ENCODE peak calls at places on chromosome 6, in ten cellular contexts. X is GM06990; E is cardiac muscle cell; L is uterus; O is heart right ventricle; C is pancreas; J is progenitor cell of endocrine pancreas; U is CD8-positive, alpha-beta T cell; B is transverse colon; R is kidney epithelial cell. F is an unnamed sample.

GRCh38 chr6:131831392-131831791 is 23.6 kb downstream of the ENPP1 start:
- DNase-seq in R (no peak), U (no peak), B (no peak), X (no peak), C (no peak), L (no peak), E (no peak), J (no peak), O (no peak), F (no peak)

GRCh38 chr6:106973841-106974336 is 640 bp downstream of the CD24 start:
- DNase-seq in E (peak), C (peak), L (no peak), R (no peak), U (no peak), B (no peak), O (no peak), X (peak), J (no peak), F (no peak)

GRCh38 chr6:130587778-130588520 is 222.1 kb downstream of the TMEM200A start:
- DNase-seq in L (no peak), U (no peak), R (peak), E (no peak), B (no peak), X (no peak), O (no peak), C (no peak), J (no peak), F (no peak)

GRCh38 chr6:44401138-44401537 is 13.6 kb downstream of the CDC5L start:
- DNase-seq in X (no peak), B (no peak), U (no peak), E (no peak), R (no peak), C (no peak), J (no peak), L (no peak), O (no peak), F (no peak)

GRCh38 chr6:36120539-36120938 is 9.8 kb upstream of the MAPK13 start:
- DNase-seq in B (peak), O (no peak), R (no peak), L (no peak), U (peak), X (no peak), E (no peak), J (no peak), C (no peak), F (no peak)

GRCh38 chr6:135537782-135538301 is 40.3 kb upstream of the AHI1 start:
- DNase-seq in B (no peak), E (no peak), C (no peak), O (no peak), X (no peak), L (no peak), U (no peak), J (no peak), R (peak), F (no peak)

GRCh38 chr6:53896237-53896636 is 101.4 kb downstream of the LRRC1 start:
- DNase-seq in R (no peak), J (no peak), E (peak), B (no peak), X (no peak), C (no peak), L (no peak), U (no peak), O (no peak), F (no peak)

GRCh38 chr6:7566617-7567173 is 23.3 kb upstream of the SNRNP48 start:
- DNase-seq in O (no peak), R (no peak), U (no peak), B (no peak), J (no peak), C (no peak), X (no peak), E (no peak), L (no peak), F (no peak)

GRCh38 chr6:24778878-24779277 is 4.1 kb downstream of the GMNN start:
- DNase-seq in E (no peak), U (no peak), B (no peak), X (no peak), C (no peak), J (no peak), L (no peak), R (no peak), O (no peak), F (no peak)

GRCh38 chr6:33329058-33329457 is 11.5 kb upstream of the ZBTB22 start:
- DNase-seq in C (no peak), U (no peak), J (no peak), L (no peak), E (no peak), O (no peak), B (no peak), X (no peak), R (no peak), F (peak)
- TF ChIP-seq CTCF in C (no peak), U (no peak), J (no peak), L (no peak), E (no peak), O (no peak), B (no peak), X (no peak), R (no peak), F (no peak)

GRCh38 chr6:149903938-149904611 is 6.2 kb upstream of the RAET1E start:
- DNase-seq in U (no peak), O (no peak), L (no peak), X (no peak), R (no peak), C (no peak), E (no peak), B (no peak), J (no peak), F (no peak)
- TF ChIP-seq CTCF in U (no peak), O (no peak), L (no peak), X (no peak), R (no peak), C (no peak), E (no peak), B (no peak), J (peak), F (no peak)

DNA sequence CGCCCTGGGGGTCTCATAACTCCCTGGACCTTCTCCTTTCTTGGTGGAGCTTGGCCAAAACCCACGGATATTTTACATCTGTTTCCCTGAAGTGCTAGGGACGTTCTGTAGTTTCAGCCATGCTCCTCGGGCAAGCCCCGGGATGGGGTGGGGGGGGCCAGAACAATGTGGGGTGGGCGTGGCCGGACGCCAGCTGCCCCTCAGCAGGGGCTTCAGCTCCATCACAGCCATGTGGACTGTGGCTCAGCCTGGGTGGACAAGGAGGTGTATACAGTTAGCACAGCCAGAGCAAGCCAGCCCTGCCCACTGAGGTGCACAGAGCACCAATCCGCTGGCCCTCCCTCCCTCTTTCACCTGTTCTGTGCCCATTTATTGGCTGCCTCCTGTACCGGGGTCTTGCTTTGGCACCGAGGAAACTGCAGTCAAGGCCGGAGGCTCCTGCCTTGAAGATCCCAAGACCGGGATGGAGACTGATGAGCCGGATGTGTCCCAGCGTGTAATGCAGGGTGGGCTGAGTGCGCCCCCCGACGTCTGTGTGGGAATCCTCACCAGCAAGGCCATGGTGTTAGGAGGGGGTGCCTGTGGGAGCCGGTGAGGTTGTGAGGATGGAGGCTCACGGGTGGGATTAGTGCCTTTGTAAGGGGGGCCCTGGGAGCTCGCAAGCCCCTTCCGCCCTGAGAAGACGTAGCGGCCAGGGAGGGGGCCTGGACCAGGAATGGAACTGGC is 28.0 kb downstream of the FRMD1 start:
- DNase-seq in C (no peak), O (no peak), U (no peak), R (no peak), J (no peak), L (no peak), B (no peak), X (no peak), E (no peak), F (no peak)
- TF ChIP-seq CTCF in C (no peak), O (no peak), U (no peak), R (peak), J (no peak), L (no peak), B (no peak), X (no peak), E (peak), F (no peak)

DNA sequence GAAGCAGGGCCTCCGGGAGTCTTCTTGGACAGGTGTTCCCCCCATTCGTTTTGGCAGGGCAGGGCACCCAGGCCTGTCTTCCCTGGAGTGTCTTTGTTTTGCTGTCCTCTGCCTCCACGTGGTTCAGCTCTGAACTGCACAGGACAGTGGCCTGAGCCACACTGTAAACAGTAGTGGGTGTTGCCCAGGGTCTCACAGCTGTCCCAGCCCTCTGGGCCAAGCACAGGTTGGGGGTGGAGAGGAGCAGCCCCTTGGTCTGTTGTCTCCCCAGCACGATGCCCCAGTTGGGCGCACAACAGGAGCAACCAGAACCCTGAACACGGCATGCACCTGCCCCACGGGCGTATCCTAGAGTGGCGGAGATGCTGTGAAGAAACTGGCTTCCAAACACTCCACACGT is 14.4 kb downstream of the CCDC167 start:
- DNase-seq in J (no peak), E (peak), C (no peak), X (no peak), L (no peak), U (no peak), R (no peak), B (no peak), O (no peak), F (no peak)
- TF ChIP-seq CTCF in J (peak), E (peak), C (no peak), X (peak), L (no peak), U (no peak), R (peak), B (no peak), O (no peak), F (peak)

DNA sequence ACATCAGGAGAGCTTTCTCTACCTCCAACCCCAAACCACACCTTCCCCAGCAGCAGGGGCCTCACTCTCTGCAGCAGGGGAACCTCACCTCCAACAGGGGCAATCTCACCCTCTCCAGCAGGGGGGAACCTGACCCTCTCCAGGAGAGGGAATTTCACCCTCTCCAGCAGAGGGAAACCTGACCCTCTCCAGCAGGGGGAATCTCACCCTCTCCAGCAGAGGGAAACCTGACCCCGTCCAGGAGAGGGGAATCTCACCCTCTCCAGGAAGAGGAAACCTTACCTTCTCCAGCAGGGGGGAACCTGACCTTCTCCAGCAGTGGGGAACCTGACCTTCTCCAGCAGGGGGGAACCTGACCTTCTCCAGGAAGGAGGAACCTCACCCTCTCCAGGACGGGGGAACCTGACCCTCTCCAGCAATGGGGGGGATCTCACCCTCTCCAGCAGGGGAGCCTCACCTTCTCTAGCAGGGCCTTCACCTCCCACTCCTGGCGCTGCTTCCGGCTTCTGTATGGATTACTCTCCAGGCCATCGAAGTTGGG is 3.1 kb downstream of the B3GALT4 start:
- DNase-seq in R (no peak), J (peak), B (no peak), O (no peak), L (no peak), C (no peak), E (peak), U (no peak), X (no peak), F (no peak)
- TF ChIP-seq CTCF in R (peak), J (peak), B (peak), O (no peak), L (no peak), C (no peak), E (peak), U (no peak), X (peak), F (peak)

GRCh38 chr6:157529654-157530039 is 148.7 kb downstream of the ZDHHC14 start:
- DNase-seq in U (no peak), J (no peak), C (no peak), L (no peak), R (no peak), O (no peak), E (no peak), X (no peak), B (no peak), F (no peak)

GRCh38 chr6:157525918-157526425 is 145.0 kb downstream of the ZDHHC14 start:
- DNase-seq in L (no peak), E (no peak), J (no peak), C (no peak), R (no peak), O (no peak), B (no peak), U (no peak), X (no peak), F (no peak)

GRCh38 chr6:157525292-157525889 is 144.4 kb downstream of the ZDHHC14 start:
- DNase-seq in B (no peak), E (no peak), U (no peak), X (no peak), O (no peak), J (no peak), R (no peak), C (no peak), L (no peak), F (no peak)

GRCh38 chr6:157528931-157529653 is 148.1 kb downstream of the ZDHHC14 start:
- DNase-seq in L (no peak), J (no peak), U (no peak), C (no peak), X (no peak), R (peak), O (no peak), B (no peak), E (no peak), F (no peak)

GRCh38 chr6:157527471-157527907 is 146.5 kb downstream of the ZDHHC14 start:
- DNase-seq in B (no peak), J (no peak), O (peak), R (no peak), L (no peak), E (no peak), X (no peak), C (no peak), U (no peak), F (no peak)
- TF ChIP-seq CTCF in B (no peak), J (no peak), O (no peak), R (no peak), L (no peak), E (no peak), X (peak), C (no peak), U (no peak), F (no peak)

GRCh38 chr6:31530659-31531058 is 1.9 kb downstream of the MCCD1 start:
- DNase-seq in O (no peak), X (no peak), E (no peak), R (no peak), L (no peak), J (no peak), C (no peak), U (no peak), B (no peak), F (no peak)
- TF ChIP-seq CTCF in O (no peak), X (no peak), E (no peak), R (no peak), L (no peak), J (no peak), C (no peak), U (no peak), B (no peak), F (no peak)

DNA sequence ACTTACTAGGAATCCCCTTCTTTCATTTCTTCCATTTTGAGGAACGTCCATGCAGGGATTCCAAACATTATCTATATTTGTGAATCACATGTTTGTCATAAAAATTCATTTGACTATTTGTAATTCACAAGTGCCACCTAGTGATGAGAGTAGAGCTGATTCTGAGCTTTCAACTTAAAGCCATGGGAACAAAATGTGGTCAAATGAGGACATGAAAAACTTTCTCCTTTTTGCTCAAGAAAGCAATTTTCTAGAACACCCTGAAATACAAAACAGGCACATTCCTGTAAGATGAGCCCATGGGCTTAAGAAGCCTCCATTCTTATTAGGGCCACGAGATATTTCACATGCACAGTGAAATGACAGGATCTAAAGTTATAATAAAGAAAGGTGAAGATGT is 12.3 kb downstream of the MAP3K7 start:
- DNase-seq in X (no peak), L (no peak), U (no peak), O (no peak), J (no peak), C (no peak), B (no peak), R (no peak), E (no peak), F (no peak)
- TF ChIP-seq CTCF in X (peak), L (no peak), U (no peak), O (no peak), J (no peak), C (no peak), B (no peak), R (no peak), E (peak), F (peak)

GRCh38 chr6:63307581-63308246 is 12.1 kb downstream of the LGSN start:
- DNase-seq in R (no peak), L (no peak), B (no peak), E (peak), X (peak), U (no peak), C (no peak), O (no peak), J (no peak), F (no peak)
- TF ChIP-seq CTCF in R (peak), L (no peak), B (peak), E (peak), X (peak), U (no peak), C (no peak), O (no peak), J (peak), F (peak)

F was measured in D721Med.